ENCODE peak calls at places on chromosomes 1 and 21, in six cellular contexts. T is frontal cortex; B is body of pancreas; F is NCI-H226; V is activated CD4-positive, CD25-positive, alpha-beta regulatory T cell; Q is D341Med. W is an unnamed sample.

GRCh38 chr1:231933711-231934626 is 307.4 kb downstream of the DISC1 start:
- DNase-seq in T (no peak), Q (no peak), V (no peak), B (no peak), F (no peak), W (no peak)

GRCh38 chr1:161727343-161727924 is 6.1 kb downstream of the FCRLB start:
- DNase-seq in B (no peak), F (no peak), V (no peak), T (no peak), Q (no peak), W (no peak)

GRCh38 chr1:156664046-156664948 is 12.9 kb downstream of the NES start:
- DNase-seq in B (no peak), F (no peak), V (no peak), Q (no peak), T (peak; percentile 18), W (no peak)

GRCh38 chr1:164774413-164774812 is 215.4 kb downstream of the PBX1 start:
- DNase-seq in Q (peak; percentile 59), F (no peak), V (no peak), B (peak; percentile 31), T (no peak), W (no peak)

GRCh38 chr1:29668761-29669487 is 432.6 kb downstream of the PTPRU start:
- DNase-seq in T (no peak), Q (peak; percentile 3), B (no peak), F (no peak), V (no peak), W (no peak)

GRCh38 chr1:6464514-6464836 is 1.5 kb downstream of the TNFRSF25 start:
- DNase-seq in F (no peak), B (peak; percentile 79), T (no peak), V (no peak), Q (no peak), W (no peak)

GRCh38 chr1:234743866-234744581 is 134.0 kb upstream of the IRF2BP2 start:
- DNase-seq in F (no peak), V (no peak), T (no peak), B (no peak), Q (no peak), W (no peak)

GRCh38 chr1:31735571-31735970 is 28.6 kb downstream of the ADGRB2 start:
- DNase-seq in B (no peak), F (peak; percentile 74), Q (no peak), T (no peak), V (no peak), W (no peak)

GRCh38 chr1:192401832-192402231 is 85.0 kb downstream of the RGS21 start:
- DNase-seq in V (no peak), Q (no peak), B (no peak), T (no peak), F (no peak), W (peak; percentile 79)

GRCh38 chr1:241286486-241286885 is 70.5 kb downstream of the RGS7 start:
- DNase-seq in T (no peak), B (no peak), V (no peak), Q (no peak), F (no peak), W (no peak)

GRCh38 chr21:24594082-24594481 is 1013.2 kb downstream of the MRPL39 start:
- DNase-seq in F (no peak), T (no peak), V (no peak), B (no peak), Q (peak; percentile 12), W (no peak)

GRCh38 chr1:18154431-18155194 is 47.0 kb downstream of the IGSF21 start:
- DNase-seq in T (no peak), B (no peak), V (no peak), F (no peak), Q (no peak), W (no peak)

GRCh38 chr1:168236836-168237611 is 11.2 kb downstream of the SFT2D2 start:
- DNase-seq in F (no peak), V (no peak), Q (no peak), T (no peak), B (no peak), W (no peak)

GRCh38 chr21:29221259-29221744 is 77.4 kb upstream of the BACH1 start:
- DNase-seq in T (no peak), Q (no peak), F (peak; percentile 86), B (peak; percentile 52), V (no peak), W (no peak)

GRCh38 chr1:169513208-169513607 is 27.5 kb upstream of the SLC19A2 start:
- DNase-seq in T (no peak), B (peak; percentile 25), F (no peak), Q (no peak), V (no peak), W (no peak)

GRCh38 chr1:234863596-234863995 is 253.6 kb upstream of the IRF2BP2 start:
- DNase-seq in Q (no peak), V (no peak), F (no peak), T (no peak), B (no peak), W (no peak)

GRCh38 chr21:38938343-38938742 is 132.6 kb downstream of the ETS2 start:
- DNase-seq in B (no peak), Q (no peak), V (no peak), T (no peak), F (no peak), W (no peak)

GRCh38 chr21:44606495-44606894 is 5.4 kb upstream of the KRTAP10-8 start:
- DNase-seq in T (no peak), F (no peak), V (no peak), Q (no peak), B (no peak), W (no peak)

GRCh38 chr1:155269381-155269780 is 3.9 kb downstream of the CLK2 start:
- DNase-seq in Q (no peak), B (no peak), F (no peak), V (no peak), T (no peak), W (no peak)

GRCh38 chr1:166152977-166153376 is 13.8 kb downstream of the FAM78B start:
- DNase-seq in V (no peak), B (no peak), F (no peak), Q (no peak), T (no peak), W (no peak)

GRCh38 chr1:205983925-205984725 is 19.1 kb downstream of the RAB7B start:
- DNase-seq in F (peak; percentile 66), V (no peak), T (peak; percentile 63), B (peak; percentile 86), Q (peak; percentile 82), W (peak; percentile 88)

GRCh38 chr21:45880097-45881068 is 101.2 kb upstream of the COL6A1 start:
- DNase-seq in T (no peak), F (peak; percentile 55), Q (peak; percentile 85), V (peak; percentile 34), B (peak; percentile 66), W (peak; percentile 71)

GRCh38 chr1:181159451-181160151 is 71.1 kb downstream of the IER5 start:
- DNase-seq in Q (no peak), B (no peak), F (peak; percentile 95), V (no peak), T (no peak), W (peak; percentile 95)

GRCh38 chr1:6267686-6268281 is 6.9 kb upstream of the GPR153 start:
- DNase-seq in B (no peak), F (no peak), T (no peak), V (no peak), Q (no peak), W (no peak)

GRCh38 chr1:9289090-9289534 is 3.6 kb upstream of the SPSB1 start:
- DNase-seq in T (no peak), B (peak; percentile 81), F (peak; percentile 61), V (peak; percentile 69), Q (no peak), W (peak; percentile 62)

GRCh38 chr1:31663622-31664452 is 19.2 kb upstream of the PEF1 start:
- DNase-seq in V (peak; percentile 15), B (peak; percentile 51), F (no peak), T (peak; percentile 78), Q (peak; percentile 80), W (no peak)

GRCh38 chr1:109392788-109393580 is 4.7 kb downstream of the SORT1 start:
- DNase-seq in T (peak; percentile 53), Q (no peak), V (no peak), F (no peak), B (peak; percentile 72), W (no peak)